ENCODE peak calls at places on chromosomes 3 and 15, in five cellular contexts. F is SK-N-SH, D is HCT116, J is HepG2, P is K562. I is an unnamed sample.

GRCh38 chr3:98573231-98573728 is 20.1 kb downstream of the CPOX start:
- DNase-seq in J (no peak), P (peak), D (no peak), F (peak), I (peak)

GRCh38 chr15:72146934-72147333 is 28.7 kb downstream of the SENP8 start:
- DNase-seq in P (no peak), D (no peak), F (no peak), J (no peak), I (no peak)

GRCh38 chr15:86163771-86164170 is 84.1 kb downstream of the AGBL1 start:
- DNase-seq in D (no peak), F (no peak), J (no peak), P (no peak), I (no peak)

GRCh38 chr3:48845170-48845569 is 2.5 kb downstream of the PRKAR2A start:
- DNase-seq in P (peak), F (no peak), D (no peak), J (peak), I (no peak)

GRCh38 chr3:35965908-35966307 is 326.6 kb downstream of the ARPP21 start:
- DNase-seq in J (no peak), D (no peak), P (no peak), F (peak), I (peak)

GRCh38 chr15:98505611-98506031 is 142.7 kb upstream of the IGF1R start:
- DNase-seq in J (no peak), P (no peak), F (no peak), D (no peak), I (no peak)

GRCh38 chr3:56799251-56799882 is 2.4 kb downstream of the ARHGEF3 start:
- DNase-seq in D (peak), F (peak), J (peak), P (peak), I (peak)

GRCh38 chr15:34583399-34584320 is at the start of gene GOLGA8B:
- DNase-seq in D (peak), P (peak), F (peak), J (peak), I (peak)

GRCh38 chr15:89978914-89979313 is 22.2 kb upstream of the ZNF710 start:
- DNase-seq in J (no peak), D (no peak), F (no peak), P (no peak), I (no peak)

GRCh38 chr15:81304226-81304625 is 19.7 kb downstream of the STARD5 start:
- DNase-seq in F (no peak), D (no peak), P (no peak), J (no peak), I (no peak)

GRCh38 chr15:30997270-30997669 is 5.8 kb upstream of the MTMR10 start:
- DNase-seq in D (no peak), P (no peak), J (no peak), F (no peak), I (no peak)

GRCh38 chr3:150254199-150254786 is 153.8 kb upstream of the TSC22D2 start:
- DNase-seq in P (no peak), J (no peak), D (no peak), F (no peak), I (no peak)

GRCh38 chr3:85678713-85679112 is 719.9 kb downstream of the CADM2 start:
- DNase-seq in P (no peak), D (no peak), F (no peak), J (no peak), I (no peak)

GRCh38 chr3:152355744-152356665 is 87.3 kb downstream of the MBNL1 start:
- DNase-seq in D (no peak), F (no peak), P (no peak), J (no peak), I (no peak)

GRCh38 chr3:45613781-45614180 is 19.2 kb downstream of the LIMD1 start:
- DNase-seq in J (no peak), F (no peak), P (no peak), D (no peak), I (no peak)

GRCh38 chr3:146308222-146308621 is 57.3 kb upstream of the PLSCR4 start:
- DNase-seq in D (no peak), P (no peak), F (no peak), J (no peak), I (peak)

GRCh38 chr3:171622126-171622525 is 161.9 kb upstream of the TNIK start:
- DNase-seq in F (no peak), D (no peak), P (no peak), J (no peak), I (no peak)

GRCh38 chr3:144553301-144553700 is 581.7 kb downstream of the DIPK2A start:
- DNase-seq in D (no peak), P (no peak), J (no peak), F (no peak), I (no peak)

GRCh38 chr15:22811640-22812039 is 25.2 kb downstream of the NIPA1 start:
- DNase-seq in D (no peak), P (no peak), F (no peak), J (peak), I (peak)

GRCh38 chr3:9715127-9715526 is 11.5 kb downstream of the CPNE9 start:
- DNase-seq in D (peak), F (no peak), J (no peak), P (peak), I (peak)

GRCh38 chr15:60095711-60096110 is 91.6 kb downstream of the FOXB1 start:
- DNase-seq in P (no peak), J (no peak), D (no peak), F (no peak), I (no peak)

GRCh38 chr3:195255176-195255500 is 15.8 kb downstream of the XXYLT1 start:
- DNase-seq in D (no peak), P (no peak), J (no peak), F (no peak), I (no peak)

GRCh38 chr3:101829066-101829830 is 20.1 kb upstream of the NFKBIZ start:
- DNase-seq in J (no peak), F (no peak), P (no peak), D (no peak), I (no peak)

GRCh38 chr3:11154036-11154952 is at the start of gene HRH1:
- DNase-seq in J (no peak), F (peak), P (no peak), D (no peak), I (no peak)
- TF ChIP-seq JUND in J (no peak), F (no peak), P (no peak), D (no peak), I (no peak)

DNA sequence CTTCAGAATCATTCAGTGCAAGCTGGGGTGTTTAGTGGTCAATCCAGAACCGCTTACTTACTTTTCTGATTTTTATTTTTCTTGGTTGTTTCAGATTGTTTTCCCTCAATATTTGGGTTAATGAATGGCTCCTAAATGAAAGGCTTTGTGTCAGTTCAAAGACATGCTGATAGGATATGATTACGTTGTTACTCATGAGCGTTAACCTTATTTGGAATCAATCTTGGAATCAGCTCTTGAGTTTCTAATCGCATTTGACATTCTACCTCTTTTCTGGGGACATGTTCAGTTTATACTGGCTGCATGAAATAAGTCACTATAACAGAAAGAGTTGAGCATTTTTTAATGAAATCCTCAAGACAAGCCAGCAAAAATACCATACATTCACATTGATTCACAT is 50.2 kb downstream of the ATP11B start:
- DNase-seq in D (no peak), P (no peak), F (no peak), J (no peak), I (no peak)
- TF ChIP-seq JUND in D (no peak), P (no peak), F (no peak), J (no peak), I (no peak)

GRCh38 chr3:32454731-32455608 is 47.7 kb downstream of the CMTM6 start:
- DNase-seq in P (no peak), F (no peak), J (no peak), D (no peak), I (no peak)

GRCh38 chr3:32454111-32454510 is 48.5 kb downstream of the CMTM6 start:
- DNase-seq in P (no peak), F (no peak), J (no peak), D (no peak), I (no peak)

GRCh38 chr3:32452009-32452408 is 50.6 kb downstream of the CMTM6 start:
- DNase-seq in J (no peak), P (no peak), F (no peak), D (no peak), I (no peak)

GRCh38 chr3:32451049-32451659 is 51.5 kb downstream of the CMTM6 start:
- DNase-seq in F (no peak), P (no peak), D (no peak), J (no peak), I (no peak)

DNA sequence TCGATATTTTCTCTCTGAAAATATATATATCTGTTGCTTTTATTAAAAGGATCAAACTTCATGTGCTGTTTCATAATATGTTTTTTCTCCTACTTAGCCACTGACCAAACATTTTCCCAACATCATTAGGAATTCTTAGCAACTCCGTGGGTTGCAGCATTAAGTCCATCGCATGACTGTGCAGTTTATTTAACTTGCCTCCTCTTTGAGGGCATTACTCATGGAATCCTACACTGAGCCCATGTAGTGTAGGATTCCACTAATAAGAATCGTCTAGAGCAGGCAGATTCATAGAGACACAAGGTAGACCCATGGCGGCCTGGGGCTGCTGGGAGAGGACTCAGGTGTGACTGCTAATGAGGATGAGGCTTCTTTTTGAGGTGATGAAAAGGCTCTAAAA is 49.3 kb downstream of the CMTM6 start:
- DNase-seq in D (no peak), J (no peak), P (no peak), F (no peak), I (no peak)
- TF ChIP-seq JUND in D (no peak), J (no peak), P (no peak), F (no peak), I (no peak)

GRCh38 chr15:48913141-48913540 is 35.2 kb downstream of the EID1 start:
- DNase-seq in F (no peak), D (no peak), P (peak), J (no peak), I (no peak)

GRCh38 chr15:48914717-48915116 is 36.8 kb downstream of the EID1 start:
- DNase-seq in P (no peak), D (no peak), J (no peak), F (no peak), I (no peak)
- TF ChIP-seq JUND in P (no peak), D (no peak), J (no peak), F (no peak), I (no peak)

GRCh38 chr15:70166506-70167087 is 68.9 kb upstream of the TLE3 start:
- DNase-seq in D (no peak), P (no peak), F (no peak), J (no peak), I (no peak)

GRCh38 chr15:70169147-70169546 is 71.4 kb upstream of the TLE3 start:
- DNase-seq in J (no peak), P (no peak), F (no peak), D (no peak), I (no peak)

GRCh38 chr15:70165811-70166284 is 68.1 kb upstream of the TLE3 start:
- DNase-seq in J (no peak), D (no peak), F (peak), P (no peak), I (no peak)

GRCh38 chr15:70164910-70165791 is 67.4 kb upstream of the TLE3 start:
- DNase-seq in F (no peak), P (no peak), D (no peak), J (peak), I (no peak)

DNA sequence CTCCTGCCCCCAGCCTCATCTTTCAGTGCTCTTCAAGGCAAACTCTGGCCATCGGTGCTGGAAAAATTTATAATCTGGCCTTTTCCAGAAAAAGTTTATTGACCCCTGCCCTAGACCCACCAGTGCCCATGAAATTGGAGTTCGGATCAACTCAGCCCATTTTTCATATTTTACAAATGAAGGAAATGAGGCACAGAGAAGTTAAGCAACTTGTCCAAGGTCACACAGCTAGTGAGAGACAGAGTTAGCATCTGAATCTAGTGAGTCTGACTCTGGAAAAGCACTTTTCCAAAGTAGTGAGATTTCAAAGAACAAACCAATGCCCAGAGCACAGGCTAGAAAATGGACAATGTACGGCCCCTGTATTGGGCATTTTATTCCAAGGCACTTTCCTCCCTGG is 69.4 kb upstream of the TLE3 start:
- DNase-seq in F (no peak), P (no peak), J (no peak), D (no peak), I (no peak)
- TF ChIP-seq JUND in F (no peak), P (no peak), J (no peak), D (no peak), I (no peak)